ENCODE peak calls at places on chromosomes 12 and 14, in nine cellular contexts. Y, D, N, E, R, S, T, I and Q are unnamed samples.

GRCh38 chr12:27449011-27449410 is 2.5 kb downstream of the SMCO2 start:
- DNase-seq in Y (no peak), D (no peak), N (no peak), E (no peak), R (no peak), S (no peak), T (no peak), I (no peak), Q (no peak)

GRCh38 chr12:96101806-96102205 is 66.4 kb upstream of the LTA4H start:
- DNase-seq in Y (no peak), D (no peak), N (no peak), E (no peak), R (no peak), S (no peak), T (no peak), I (no peak), Q (no peak)

GRCh38 chr12:77392467-77392866 is 327.1 kb upstream of the E2F7 start:
- DNase-seq in Y (no peak), D (no peak), N (no peak), E (no peak), R (no peak), S (no peak), T (peak; percentile 93), I (no peak), Q (no peak)

GRCh38 chr12:49667319-49668090 is 39.7 kb downstream of the FMNL3 start:
- DNase-seq in Y (no peak), D (no peak), N (peak; percentile 44), E (no peak), R (no peak), S (no peak), T (no peak), I (no peak), Q (no peak)

GRCh38 chr12:54853933-54854538 is at the start of gene MUCL1:
- DNase-seq in Y (no peak), D (peak; percentile 69), N (peak; percentile 49), E (no peak), R (peak; percentile 79), S (peak; percentile 44), T (peak; percentile 90), I (peak; percentile 77), Q (peak; percentile 60)

GRCh38 chr14:60565211-60565610 is 56.3 kb downstream of the SIX6 start:
- DNase-seq in Y (no peak), D (no peak), N (peak; percentile 82), E (no peak), R (no peak), S (peak; percentile 20), T (no peak), I (peak; percentile 71), Q (peak; percentile 87)

GRCh38 chr12:14664434-14665023 is 31.9 kb downstream of the GUCY2C start:
- DNase-seq in Y (no peak), D (peak; percentile 30), N (peak; percentile 50), E (no peak), R (no peak), S (peak; percentile 40), T (peak; percentile 87), I (peak; percentile 70), Q (peak; percentile 39)

GRCh38 chr12:48618541-48618940 is 48.7 kb upstream of the LALBA start:
- DNase-seq in Y (no peak), D (peak; percentile 74), N (peak; percentile 63), E (peak; percentile 44), R (peak; percentile 77), S (peak; percentile 77), T (peak; percentile 91), I (peak; percentile 80), Q (peak; percentile 77)

GRCh38 chr14:91956616-91957015 is 9.1 kb upstream of the FBLN5 start:
- DNase-seq in Y (no peak), D (no peak), N (no peak), E (no peak), R (no peak), S (no peak), T (no peak), I (no peak), Q (no peak)

GRCh38 chr14:60204843-60205774 is 39.9 kb upstream of the DHRS7 start:
- DNase-seq in Y (no peak), D (no peak), N (no peak), E (no peak), R (no peak), S (no peak), T (no peak), I (no peak), Q (no peak)

GRCh38 chr14:90839024-90839888 is 23.0 kb upstream of the TTC7B start:
- DNase-seq in Y (peak; percentile 60), D (no peak), N (peak; percentile 61), E (peak; percentile 70), R (no peak), S (peak; percentile 78), T (no peak), I (no peak), Q (no peak)